ENCODE peak calls at places on chromosomes 1 and 21, in ten cellular contexts. R is spleen, P is sigmoid colon, B is transverse colon, M is H1, V is prostate gland, E is SK-N-SH, J is breast epithelium, H is Panc1, A is HCT116. G is an unnamed sample.

GRCh38 chr1:154607084-154607747 is 770 bp downstream of the ADAR start:
- DNase-seq in R (peak; percentile 79), P (no peak), B (peak; percentile 43), M (no peak), V (peak; percentile 18), E (peak; percentile 34), J (no peak), H (no peak), A (no peak), G (no peak)

GRCh38 chr1:87450615-87451209 is 122.0 kb downstream of the LMO4 start:
- DNase-seq in R (no peak), P (no peak), B (peak; percentile 44), M (no peak), V (no peak), E (no peak), J (no peak), H (no peak), A (no peak), G (no peak)

GRCh38 chr1:27872802-27873665 is 690 bp downstream of the THEMIS2 start:
- DNase-seq in R (peak; percentile 86), P (peak; percentile 64), B (no peak), M (no peak), V (no peak), E (peak; percentile 55), J (no peak), H (no peak), A (no peak), G (no peak)

GRCh38 chr1:64895500-64895899 is 70.8 kb downstream of the JAK1 start:
- DNase-seq in R (no peak), P (no peak), B (no peak), M (no peak), V (no peak), E (no peak), J (no peak), H (no peak), A (no peak), G (no peak)

GRCh38 chr1:207838156-207839082 is 72.5 kb downstream of the CD34 start:
- DNase-seq in R (no peak), P (peak; percentile 89), B (no peak), M (no peak), V (peak; percentile 65), E (no peak), J (peak; percentile 81), H (no peak), A (no peak), G (no peak)

GRCh38 chr21:38982804-38983203 is 177.1 kb downstream of the ETS2 start:
- DNase-seq in R (no peak), P (no peak), B (no peak), M (no peak), V (no peak), E (no peak), J (no peak), H (no peak), A (no peak), G (no peak)

GRCh38 chr21:21851657-21852056 is 853.4 kb downstream of the NCAM2 start:
- DNase-seq in R (no peak), P (no peak), B (no peak), M (no peak), V (no peak), E (no peak), J (no peak), H (no peak), A (no peak), G (no peak)

GRCh38 chr21:33258475-33258874 is 7.7 kb upstream of the IL10RB start:
- DNase-seq in R (no peak), P (no peak), B (no peak), M (no peak), V (no peak), E (no peak), J (no peak), H (no peak), A (no peak), G (no peak)

GRCh38 chr1:162487241-162487640 is 10.4 kb upstream of the UHMK1 start:
- DNase-seq in R (no peak), P (no peak), B (no peak), M (no peak), V (no peak), E (no peak), J (no peak), H (no peak), A (no peak), G (no peak)

GRCh38 chr1:200880212-200880611 is 7.4 kb downstream of the GPR25 start:
- DNase-seq in R (no peak), P (peak; percentile 39), B (no peak), M (no peak), V (no peak), E (no peak), J (no peak), H (no peak), A (no peak), G (no peak)

GRCh38 chr1:17276568-17276967 is 27.7 kb downstream of the PADI3 start:
- DNase-seq in R (peak; percentile 81), P (no peak), B (no peak), M (no peak), V (peak; percentile 14), E (no peak), J (peak; percentile 50), H (no peak), A (no peak), G (no peak)

GRCh38 chr1:8302181-8302681 is 15.7 kb upstream of the SLC45A1 start:
- DNase-seq in R (no peak), P (peak; percentile 37), B (no peak), M (no peak), V (no peak), E (no peak), J (no peak), H (peak; percentile 74), A (no peak), G (no peak)

GRCh38 chr1:35725591-35725990 is 6.9 kb upstream of the C1orf216 start:
- DNase-seq in R (no peak), P (no peak), B (no peak), M (no peak), V (no peak), E (no peak), J (no peak), H (no peak), A (no peak), G (no peak)

GRCh38 chr1:180155202-180155682 is 573 bp downstream of the QSOX1 start:
- DNase-seq in R (no peak), P (no peak), B (peak; percentile 35), M (no peak), V (no peak), E (no peak), J (no peak), H (no peak), A (no peak), G (peak; percentile 94)

GRCh38 chr1:228219962-228220780 is 12.3 kb downstream of the OBSCN start:
- DNase-seq in R (no peak), P (no peak), B (no peak), M (no peak), V (no peak), E (no peak), J (no peak), H (no peak), A (no peak), G (no peak)

DNA sequence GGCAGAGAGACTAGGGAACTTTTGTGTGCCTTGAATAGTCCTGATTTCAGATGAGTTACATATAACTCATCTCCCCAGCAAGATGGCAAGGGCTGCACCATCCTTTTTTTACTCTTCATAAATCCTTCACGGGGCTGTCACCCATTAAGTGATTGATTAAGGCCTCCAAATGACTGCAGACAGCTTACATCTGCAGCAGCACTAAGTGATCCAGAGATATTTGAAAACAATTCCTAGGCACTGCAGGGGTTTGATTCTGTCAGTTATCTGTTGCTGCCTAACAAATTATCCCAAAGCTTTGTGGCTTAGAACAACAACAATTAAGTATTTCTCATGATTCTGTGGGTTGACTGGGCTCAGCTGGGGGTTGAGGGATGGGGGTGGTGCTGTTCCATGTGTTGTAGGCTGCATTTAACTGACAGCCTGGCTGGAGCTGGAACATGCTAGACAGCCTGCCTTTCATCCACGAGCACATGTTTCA is 19.3 kb downstream of the TEX38 start:
- DNase-seq in R (no peak), P (no peak), B (no peak), M (no peak), V (no peak), E (no peak), J (no peak), H (no peak), A (no peak), G (no peak)
- H3K36me3 ChIP-seq in R (peaks cover 94% of the 10 kb centered on the region), P (no peaks in the 10 kb centered on the region), B (no peaks in the 10 kb centered on the region), M (peaks cover 11% of the 10 kb centered on the region), V (no peaks in the 10 kb centered on the region), E (peaks cover 79% of the 10 kb centered on the region), J (peaks cover 12% of the 10 kb centered on the region), H (peaks cover 35% of the 10 kb centered on the region), A (peaks cover 35% of the 10 kb centered on the region), G (peaks cover 52% of the 10 kb centered on the region)

DNA sequence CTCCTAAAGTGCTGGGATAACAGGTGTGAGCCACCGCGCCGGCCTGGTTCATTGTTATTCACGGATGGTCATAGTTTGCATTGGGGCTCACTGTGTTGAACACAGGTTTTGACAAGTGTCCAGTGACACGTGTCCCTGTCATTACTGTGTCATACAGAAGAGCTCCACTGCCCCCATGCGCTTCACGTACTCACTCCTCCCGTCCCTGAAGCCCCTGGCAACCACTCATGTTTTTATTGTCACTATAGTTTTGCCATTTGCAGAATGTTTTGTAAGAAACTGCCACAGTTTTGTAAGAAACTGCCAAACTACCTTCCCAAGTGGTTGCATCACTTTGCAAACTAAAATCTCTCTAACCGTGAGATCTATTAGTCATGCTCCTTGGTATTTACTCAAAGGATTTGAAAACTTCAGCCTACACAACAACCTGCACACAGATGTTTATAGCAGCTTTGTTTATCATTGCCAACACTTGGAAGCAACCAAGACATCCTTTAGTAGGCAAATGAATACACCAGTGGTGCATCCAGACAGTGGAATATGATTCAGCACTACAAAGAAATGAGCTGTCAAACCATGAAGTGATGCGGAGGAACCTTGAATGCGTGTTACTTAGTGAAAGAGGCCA is 163.2 kb upstream of the COL6A1 start:
- DNase-seq in R (no peak), P (peak; percentile 55), B (no peak), M (no peak), V (no peak), E (no peak), J (peak; percentile 24), H (no peak), A (no peak), G (peak; percentile 49)
- TF ChIP-seq POLR2AphosphoS5 in R (no peak), P (no peak), B (no peak), M (no peak), V (no peak), E (no peak), J (no peak), H (no peak), A (no peak), G (no peak)

GRCh38 chr1:11961230-11961629 is 19.0 kb upstream of the MFN2 start:
- DNase-seq in R (no peak), P (no peak), B (no peak), M (no peak), V (peak; percentile 31), E (no peak), J (no peak), H (no peak), A (no peak), G (no peak)
- H3K36me3 ChIP-seq in R (peaks cover 100% of the 10 kb centered on the region), P (peaks cover 27% of the 10 kb centered on the region), B (no peaks in the 10 kb centered on the region), M (no peaks in the 10 kb centered on the region), V (peaks cover 5% of the 10 kb centered on the region), E (peaks cover 42% of the 10 kb centered on the region), J (peaks cover 8% of the 10 kb centered on the region), H (peaks cover 8% of the 10 kb centered on the region), A (peaks cover 46% of the 10 kb centered on the region), G (peaks cover 62% of the 10 kb centered on the region)

DNA sequence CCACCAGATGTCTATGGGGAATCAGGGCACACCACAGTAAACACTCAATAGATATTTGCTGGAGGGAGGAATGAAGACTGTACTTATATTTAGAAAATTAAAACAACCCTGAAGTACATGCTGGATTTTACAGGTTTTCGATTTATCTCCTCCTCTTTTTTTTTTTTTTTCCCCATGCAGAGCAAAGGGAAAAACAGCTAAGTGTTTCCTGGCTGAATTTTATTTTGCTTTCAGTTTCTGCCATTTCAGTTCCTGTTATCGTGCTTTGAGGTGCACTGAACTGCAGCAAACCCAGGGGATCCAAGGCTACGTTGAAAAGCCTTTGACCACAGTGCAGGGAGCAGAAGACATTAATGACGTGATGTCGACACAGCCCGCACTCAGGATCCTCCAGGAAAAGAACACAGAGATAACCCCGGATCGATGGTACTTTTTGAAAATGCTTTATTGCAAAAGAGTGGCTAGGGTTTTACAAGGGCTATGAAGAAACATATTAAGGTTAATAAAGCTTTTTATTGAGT is 35.9 kb upstream of the CNN3 start:
- DNase-seq in R (no peak), P (no peak), B (peak; percentile 60), M (no peak), V (peak; percentile 34), E (no peak), J (no peak), H (no peak), A (no peak), G (no peak)
- TF ChIP-seq POLR2AphosphoS5 in R (no peak), P (peak; percentile 8), B (peak; percentile 64), M (no peak), V (peak; percentile 53), E (no peak), J (peak; percentile 25), H (no peak), A (no peak), G (no peak)